ENCODE peak calls at places on chromosomes 6 and 20, in four cellular contexts. One of them, this sample, is unnamed.

GRCh38 chr6:11763460-11764249 is 14.9 kb downstream of the ADTRP start:
- DNase-seq in endothelial cell of umbilical vein: no peak
- DNase-seq in neural progenitor cell: peak
- DNase-seq in HepG2: no peak
- DNase-seq in this sample: no peak

GRCh38 chr6:142913511-142914047 is 31.4 kb downstream of the HIVEP2 start:
- DNase-seq in endothelial cell of umbilical vein: no peak
- DNase-seq in neural progenitor cell: no peak
- DNase-seq in HepG2: no peak
- DNase-seq in this sample: no peak

GRCh38 chr6:46113370-46113769 is 16.4 kb upstream of the ENPP4 start:
- DNase-seq in endothelial cell of umbilical vein: no peak
- DNase-seq in neural progenitor cell: no peak
- DNase-seq in HepG2: no peak
- DNase-seq in this sample: peak

GRCh38 chr6:26087284-26088115 is at the start of gene HFE:
- DNase-seq in endothelial cell of umbilical vein: peak
- DNase-seq in neural progenitor cell: peak
- DNase-seq in HepG2: peak
- DNase-seq in this sample: no peak

GRCh38 chr6:149723771-149724417 is 6.0 kb upstream of the LATS1 start:
- DNase-seq in endothelial cell of umbilical vein: peak
- DNase-seq in neural progenitor cell: peak
- DNase-seq in HepG2: peak
- DNase-seq in this sample: peak

GRCh38 chr20:45307076-45307645 is 521 bp downstream of the RBPJL start:
- DNase-seq in endothelial cell of umbilical vein: no peak
- DNase-seq in neural progenitor cell: no peak
- DNase-seq in HepG2: no peak
- DNase-seq in this sample: no peak

GRCh38 chr20:10682939-10683338 is 9.1 kb upstream of the JAG1 start:
- DNase-seq in endothelial cell of umbilical vein: no peak
- DNase-seq in neural progenitor cell: no peak
- DNase-seq in HepG2: no peak
- DNase-seq in this sample: no peak

GRCh38 chr6:81241717-81242116 is 510.8 kb downstream of the TENT5A start:
- DNase-seq in endothelial cell of umbilical vein: peak
- DNase-seq in neural progenitor cell: peak
- DNase-seq in HepG2: peak
- DNase-seq in this sample: peak

GRCh38 chr6:120147218-120147871 is 797.8 kb upstream of the MAN1A1 start:
- DNase-seq in endothelial cell of umbilical vein: no peak
- DNase-seq in neural progenitor cell: no peak
- DNase-seq in HepG2: no peak
- DNase-seq in this sample: peak

GRCh38 chr20:25286917-25287316 is 39.0 kb downstream of the PYGB start:
- DNase-seq in endothelial cell of umbilical vein: no peak
- DNase-seq in neural progenitor cell: no peak
- DNase-seq in HepG2: no peak
- DNase-seq in this sample: no peak

GRCh38 chr20:16107172-16107870 is 465.9 kb downstream of the KIF16B start:
- DNase-seq in endothelial cell of umbilical vein: no peak
- DNase-seq in neural progenitor cell: peak
- DNase-seq in HepG2: no peak
- DNase-seq in this sample: no peak

GRCh38 chr6:167311286-167311685 is 13.6 kb upstream of the TTLL2 start:
- DNase-seq in endothelial cell of umbilical vein: no peak
- DNase-seq in neural progenitor cell: no peak
- DNase-seq in HepG2: no peak
- DNase-seq in this sample: no peak

GRCh38 chr6:157380779-157381561 is at the start of gene ZDHHC14:
- DNase-seq in endothelial cell of umbilical vein: peak
- DNase-seq in neural progenitor cell: peak
- DNase-seq in HepG2: peak
- DNase-seq in this sample: peak

GRCh38 chr6:87483929-87484328 is 11.2 kb downstream of the SLC35A1 start:
- DNase-seq in endothelial cell of umbilical vein: no peak
- DNase-seq in neural progenitor cell: peak
- DNase-seq in HepG2: peak
- DNase-seq in this sample: peak

GRCh38 chr6:105135907-105136432 is 43.8 kb downstream of the POPDC3 start:
- DNase-seq in endothelial cell of umbilical vein: peak
- DNase-seq in neural progenitor cell: no peak
- DNase-seq in HepG2: no peak
- DNase-seq in this sample: no peak

GRCh38 chr6:151358475-151358874 is 32.9 kb downstream of the ZBTB2 start:
- DNase-seq in endothelial cell of umbilical vein: no peak
- DNase-seq in neural progenitor cell: no peak
- DNase-seq in HepG2: no peak
- DNase-seq in this sample: no peak
- TF ChIP-seq EZH2 in endothelial cell of umbilical vein: no peak
- TF ChIP-seq EZH2 in neural progenitor cell: no peak
- TF ChIP-seq EZH2 in HepG2: no peak
- TF ChIP-seq EZH2 in this sample: no peak

GRCh38 chr6:129732542-129732941 is 22.6 kb upstream of the ARHGAP18 start:
- DNase-seq in endothelial cell of umbilical vein: no peak
- DNase-seq in neural progenitor cell: no peak
- DNase-seq in HepG2: no peak
- DNase-seq in this sample: peak
- TF ChIP-seq EZH2 in endothelial cell of umbilical vein: no peak
- TF ChIP-seq EZH2 in neural progenitor cell: no peak
- TF ChIP-seq EZH2 in HepG2: no peak
- TF ChIP-seq EZH2 in this sample: no peak

GRCh38 chr20:38601216-38602184 is at the start of gene ARHGAP40:
- DNase-seq in endothelial cell of umbilical vein: no peak
- DNase-seq in neural progenitor cell: peak
- DNase-seq in HepG2: peak
- DNase-seq in this sample: no peak
- TF ChIP-seq EZH2 in endothelial cell of umbilical vein: no peak
- TF ChIP-seq EZH2 in neural progenitor cell: no peak
- TF ChIP-seq EZH2 in HepG2: peak
- TF ChIP-seq EZH2 in this sample: no peak

GRCh38 chr20:56926501-56926900 is 297.4 kb downstream of the TFAP2C start:
- DNase-seq in endothelial cell of umbilical vein: no peak
- DNase-seq in neural progenitor cell: no peak
- DNase-seq in HepG2: no peak
- DNase-seq in this sample: no peak

GRCh38 chr20:56922497-56922896 is 293.4 kb downstream of the TFAP2C start:
- DNase-seq in endothelial cell of umbilical vein: no peak
- DNase-seq in neural progenitor cell: no peak
- DNase-seq in HepG2: no peak
- DNase-seq in this sample: peak

GRCh38 chr20:56924976-56925695 is 296.0 kb downstream of the TFAP2C start:
- DNase-seq in endothelial cell of umbilical vein: no peak
- DNase-seq in neural progenitor cell: peak
- DNase-seq in HepG2: no peak
- DNase-seq in this sample: no peak

GRCh38 chr20:56925696-56926101 is 296.6 kb downstream of the TFAP2C start:
- DNase-seq in endothelial cell of umbilical vein: no peak
- DNase-seq in neural progenitor cell: peak
- DNase-seq in HepG2: no peak
- DNase-seq in this sample: peak

DNA sequence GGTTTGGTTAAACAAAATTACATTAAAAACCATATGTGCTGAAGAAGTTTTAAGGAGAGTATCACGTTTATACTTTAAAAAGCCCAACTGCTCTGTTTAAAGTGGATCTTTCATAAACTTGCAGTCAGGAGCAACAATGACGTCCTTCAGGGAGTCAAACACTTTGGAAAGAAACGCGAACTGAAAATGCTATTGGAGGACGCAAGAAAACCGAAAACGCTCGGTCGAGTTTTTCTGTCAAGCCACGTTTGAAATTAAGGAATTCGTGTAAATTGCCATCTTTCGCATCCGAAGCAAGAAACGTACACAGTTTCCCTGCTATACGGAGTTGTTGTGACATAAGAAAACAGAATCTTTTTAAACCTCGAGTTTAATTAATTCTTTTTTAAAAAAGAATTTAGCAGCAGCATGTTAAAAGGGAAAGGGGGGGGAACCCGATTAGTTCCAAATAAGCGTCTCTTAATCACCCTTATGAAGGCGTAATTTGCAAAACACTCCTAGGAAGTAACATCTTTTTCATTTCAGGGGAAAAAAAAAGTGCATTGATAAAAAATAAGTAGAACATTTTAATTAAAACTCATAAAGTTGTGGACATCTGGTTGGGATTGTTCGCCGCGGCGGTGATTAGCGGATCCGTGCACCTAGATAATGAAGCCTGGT is 295.3 kb downstream of the TFAP2C start:
- DNase-seq in endothelial cell of umbilical vein: no peak
- DNase-seq in neural progenitor cell: peak
- DNase-seq in HepG2: no peak
- DNase-seq in this sample: no peak
- TF ChIP-seq EZH2 in endothelial cell of umbilical vein: no peak
- TF ChIP-seq EZH2 in neural progenitor cell: no peak
- TF ChIP-seq EZH2 in HepG2: no peak
- TF ChIP-seq EZH2 in this sample: no peak

This sample was measured in PC-3.